ENCODE peak calls at places on chromosomes 2 and 18, in ten cellular contexts. I is body of pancreas, P is ovary, O is gastrocnemius medialis, E is K562, U is adrenal gland, F is tibial nerve, D is HCT116, L is A549, S is transverse colon. M is an unnamed sample.

GRCh38 chr2:27083410-27084296 is 2.9 kb upstream of the KHK start:
- DNase-seq in I (no peak), P (no peak), O (no peak), E (no peak), U (no peak), F (no peak), D (no peak), L (no peak), S (no peak), M (no peak)

GRCh38 chr2:241018051-241018891 is 19.9 kb downstream of the SNED1 start:
- DNase-seq in I (no peak), P (no peak), O (no peak), E (no peak), U (no peak), F (peak; percentile 4), D (no peak), L (no peak), S (no peak), M (peak; percentile 76)

GRCh38 chr2:166417669-166418068 is 41.9 kb upstream of the SCN9A start:
- DNase-seq in I (no peak), P (no peak), O (no peak), E (no peak), U (no peak), F (no peak), D (peak; percentile 39), L (peak; percentile 58), S (no peak), M (no peak)

GRCh38 chr2:77397763-77398162 is 124.4 kb downstream of the LRRTM4 start:
- DNase-seq in I (no peak), P (no peak), O (no peak), E (no peak), U (no peak), F (no peak), D (no peak), L (no peak), S (no peak), M (no peak)

GRCh38 chr18:8705941-8706544 is 687 bp downstream of the MTCL1 start:
- DNase-seq in I (peak; percentile 27), P (peak; percentile 16), O (no peak), E (peak; percentile 62), U (no peak), F (no peak), D (no peak), L (no peak), S (no peak), M (peak; percentile 87)

GRCh38 chr2:24065341-24065740 is 10.8 kb downstream of the SF3B6 start:
- DNase-seq in I (no peak), P (no peak), O (no peak), E (no peak), U (no peak), F (no peak), D (no peak), L (no peak), S (no peak), M (no peak)

GRCh38 chr2:139177041-139177440 is 396.9 kb upstream of the NXPH2 start:
- DNase-seq in I (no peak), P (no peak), O (no peak), E (no peak), U (no peak), F (no peak), D (no peak), L (no peak), S (no peak), M (no peak)

GRCh38 chr2:55842009-55842408 is 81.6 kb downstream of the EFEMP1 start:
- DNase-seq in I (no peak), P (no peak), O (no peak), E (no peak), U (no peak), F (no peak), D (no peak), L (peak; percentile 92), S (no peak), M (no peak)

GRCh38 chr2:216535454-216535995 is 36.9 kb downstream of the RPL37A start:
- DNase-seq in I (peak; percentile 58), P (peak; percentile 92), O (peak; percentile 24), E (no peak), U (peak; percentile 71), F (peak; percentile 36), D (no peak), L (peak; percentile 11), S (peak; percentile 30), M (peak; percentile 90)

GRCh38 chr2:71596011-71596410 is 142.7 kb downstream of the DYSF start:
- DNase-seq in I (no peak), P (no peak), O (no peak), E (no peak), U (no peak), F (no peak), D (no peak), L (no peak), S (no peak), M (no peak)

GRCh38 chr2:217993817-217994459 is 8.9 kb downstream of the TNS1 start:
- DNase-seq in I (peak; percentile 78), P (peak; percentile 67), O (peak; percentile 40), E (peak; percentile 88), U (peak; percentile 83), F (peak; percentile 75), D (no peak), L (peak; percentile 33), S (peak; percentile 66), M (no peak)

GRCh38 chr2:175612280-175612679 is 389.8 kb downstream of the LNPK start:
- DNase-seq in I (no peak), P (no peak), O (no peak), E (no peak), U (no peak), F (no peak), D (no peak), L (no peak), S (no peak), M (no peak)

GRCh38 chr18:48000701-48001100 is 70.2 kb upstream of the SMAD2 start:
- DNase-seq in I (no peak), P (no peak), O (no peak), E (no peak), U (no peak), F (no peak), D (no peak), L (no peak), S (no peak), M (no peak)

GRCh38 chr18:68480196-68480595 is 234.7 kb downstream of the TMX3 start:
- DNase-seq in I (no peak), P (no peak), O (no peak), E (no peak), U (no peak), F (no peak), D (no peak), L (no peak), S (no peak), M (no peak)

GRCh38 chr2:231642631-231643493 is 50.2 kb downstream of the TEX44 start:
- DNase-seq in I (peak; percentile 50), P (peak; percentile 81), O (peak; percentile 94), E (peak; percentile 52), U (peak; percentile 87), F (peak; percentile 85), D (peak; percentile 99), L (peak; percentile 97), S (peak; percentile 91), M (peak; percentile 94)

GRCh38 chr18:76307293-76307690 is 187.8 kb downstream of the ZNF516 start:
- DNase-seq in I (no peak), P (no peak), O (no peak), E (no peak), U (no peak), F (no peak), D (no peak), L (no peak), S (no peak), M (no peak)

DNA sequence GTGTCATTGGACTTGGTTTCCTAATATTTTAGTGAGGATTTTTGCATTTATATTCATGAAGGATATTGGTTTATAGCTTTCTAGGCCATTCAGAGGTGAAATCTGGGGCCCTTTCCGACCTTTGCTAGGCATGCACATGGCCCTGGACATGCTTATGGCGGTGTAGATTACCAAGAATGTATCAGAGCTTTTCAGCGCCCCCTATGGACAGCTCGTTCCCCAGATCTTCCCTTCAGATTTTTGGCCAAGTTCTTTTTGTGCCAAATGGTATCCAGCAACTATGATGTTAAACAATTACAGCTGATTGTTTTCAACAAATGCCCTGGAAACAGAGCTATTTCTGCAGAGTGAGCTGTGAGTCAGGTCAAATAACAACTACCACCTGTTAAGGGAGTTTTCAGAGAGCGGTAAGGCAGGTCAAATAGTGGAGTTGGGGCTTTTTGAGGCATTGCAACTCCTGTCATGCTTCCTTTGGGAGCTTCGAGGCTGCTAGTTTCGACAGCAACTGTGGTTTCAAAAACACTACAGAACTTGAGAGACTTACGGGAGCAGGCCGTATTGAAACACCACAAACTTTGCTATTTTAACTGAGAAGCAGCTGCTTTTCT is 188.3 kb downstream of the ZNF516 start:
- DNase-seq in I (no peak), P (no peak), O (no peak), E (peak; percentile 6), U (no peak), F (no peak), D (peak; percentile 12), L (no peak), S (no peak), M (no peak)
- TF ChIP-seq CTCF in I (no peak), P (no peak), O (no peak), E (peak; percentile 35), U (no peak), F (no peak), D (peak; percentile 61), L (no peak), S (no peak), M (no peak)

DNA sequence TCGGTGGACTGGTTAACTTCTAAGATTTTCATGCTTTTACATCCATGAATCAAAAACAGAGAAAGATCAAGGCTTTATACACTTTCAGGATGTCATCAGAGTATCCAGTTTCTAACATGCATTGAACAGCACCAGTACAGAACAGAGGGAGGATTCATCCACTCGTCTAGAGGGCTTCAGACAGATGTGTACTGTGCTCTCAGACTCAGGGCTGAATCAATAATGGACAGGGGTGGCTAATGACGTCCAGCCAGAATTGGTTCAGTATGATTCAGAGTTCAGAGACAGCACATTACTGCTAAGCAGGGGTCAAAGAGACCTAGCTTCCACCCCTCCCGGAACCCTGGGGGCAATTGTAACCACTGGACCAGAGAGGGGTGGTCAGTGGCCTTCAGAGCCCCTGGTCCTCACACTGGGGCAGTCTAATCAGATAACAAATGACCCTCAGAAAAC is 37.3 kb downstream of the RNU4ATAC start:
- DNase-seq in I (no peak), P (no peak), O (no peak), E (no peak), U (peak; percentile 20), F (no peak), D (no peak), L (no peak), S (no peak), M (no peak)
- H3K4me3 ChIP-seq in I (no peak overlapping the region), P (no peak overlapping the region), O (no peak overlapping the region), E (no peak overlapping the region), U (no peak overlapping the region), F (no peak overlapping the region), D (no peak overlapping the region), L (no peak overlapping the region), S (no peak overlapping the region), M (no peak overlapping the region)

GRCh38 chr2:105802587-105802986 is 57.9 kb downstream of the NCK2 start:
- DNase-seq in I (no peak), P (no peak), O (no peak), E (no peak), U (no peak), F (no peak), D (no peak), L (no peak), S (no peak), M (no peak)
- TF ChIP-seq POLR2A in I (no peak), P (no peak), O (no peak), E (no peak), U (no peak), F (no peak), D (no peak), L (no peak), S (no peak), M (no peak)

GRCh38 chr18:56353676-56354260 is 284.6 kb downstream of the TXNL1 start:
- DNase-seq in I (no peak), P (no peak), O (no peak), E (no peak), U (no peak), F (no peak), D (no peak), L (no peak), S (no peak), M (no peak)

GRCh38 chr18:56358608-56359007 is 279.8 kb downstream of the TXNL1 start:
- DNase-seq in I (no peak), P (no peak), O (no peak), E (no peak), U (no peak), F (no peak), D (no peak), L (no peak), S (no peak), M (no peak)
- TF ChIP-seq CTCF in I (no peak), P (no peak), O (no peak), E (no peak), U (no peak), F (no peak), D (no peak), L (peak; percentile 9), S (no peak), M (no peak)

M was measured in lower leg skin.